ENCODE peak calls at places on chromosomes 3 and 15, in four cellular contexts. One of them, this sample, is unnamed.

GRCh38 chr3:70620956-70621355 is 308.5 kb upstream of the MDFIC2 start:
- DNase-seq in H9: no peak
- DNase-seq in mesendoderm: no peak
- DNase-seq in H1: no peak
- DNase-seq in this sample: no peak

GRCh38 chr3:170563712-170564423 is 22.0 kb downstream of the SLC7A14 start:
- DNase-seq in mesendoderm: no peak
- DNase-seq in H9: no peak
- DNase-seq in H1: no peak
- DNase-seq in this sample: peak; percentile 82

GRCh38 chr3:5784656-5785055 is 597.1 kb downstream of the EDEM1 start:
- DNase-seq in H1: no peak
- DNase-seq in mesendoderm: no peak
- DNase-seq in H9: no peak
- DNase-seq in this sample: no peak

GRCh38 chr3:53328750-53329149 is 18.6 kb downstream of the DCP1A start:
- DNase-seq in mesendoderm: peak; percentile 49
- DNase-seq in H9: no peak
- DNase-seq in H1: no peak
- DNase-seq in this sample: peak; percentile 69

GRCh38 chr15:100278596-100279380 is 63.0 kb downstream of the ADAMTS17 start:
- DNase-seq in H9: no peak
- DNase-seq in mesendoderm: no peak
- DNase-seq in H1: no peak
- DNase-seq in this sample: no peak

GRCh38 chr3:45182915-45183881 is 37.0 kb upstream of the CDCP1 start:
- DNase-seq in H1: no peak
- DNase-seq in mesendoderm: peak; percentile 83
- DNase-seq in H9: peak; percentile 63
- DNase-seq in this sample: peak; percentile 54

GRCh38 chr3:49124991-49125670 is 4.5 kb upstream of the USP19 start:
- DNase-seq in H9: no peak
- DNase-seq in mesendoderm: peak; percentile 13
- DNase-seq in H1: no peak
- DNase-seq in this sample: peak; percentile 59

GRCh38 chr3:179175358-179175757 is 27.2 kb downstream of the PIK3CA start:
- DNase-seq in mesendoderm: no peak
- DNase-seq in H1: no peak
- DNase-seq in H9: no peak
- DNase-seq in this sample: peak; percentile 5

GRCh38 chr3:106030620-106030945 is 161.8 kb upstream of the CBLB start:
- DNase-seq in H1: no peak
- DNase-seq in mesendoderm: no peak
- DNase-seq in H9: no peak
- DNase-seq in this sample: peak; percentile 71

GRCh38 chr15:83365370-83365938 is 81.0 kb upstream of the BNC1 start:
- DNase-seq in H9: peak; percentile 51
- DNase-seq in H1: no peak
- DNase-seq in mesendoderm: peak; percentile 48
- DNase-seq in this sample: peak; percentile 20

GRCh38 chr15:67421105-67421504 is 99.8 kb upstream of the C15orf61 start:
- DNase-seq in H9: no peak
- DNase-seq in mesendoderm: no peak
- DNase-seq in H1: no peak
- DNase-seq in this sample: no peak

GRCh38 chr15:41494190-41494921 is 682 bp downstream of the ITPKA start:
- DNase-seq in H1: no peak
- DNase-seq in H9: peak; percentile 76
- DNase-seq in mesendoderm: peak; percentile 70
- DNase-seq in this sample: no peak

GRCh38 chr3:12197475-12197874 is 38.8 kb upstream of the TIMP4 start:
- DNase-seq in H9: no peak
- DNase-seq in mesendoderm: no peak
- DNase-seq in H1: no peak
- DNase-seq in this sample: no peak

GRCh38 chr3:120823156-120823555 is 80.6 kb downstream of the GTF2E1 start:
- DNase-seq in mesendoderm: no peak
- DNase-seq in H1: no peak
- DNase-seq in H9: no peak
- DNase-seq in this sample: peak; percentile 1

GRCh38 chr15:64530472-64530871 is 70.1 kb downstream of the ZNF609 start:
- DNase-seq in mesendoderm: no peak
- DNase-seq in H9: no peak
- DNase-seq in H1: no peak
- DNase-seq in this sample: no peak

GRCh38 chr15:64532921-64533320 is 72.5 kb downstream of the ZNF609 start:
- DNase-seq in H9: no peak
- DNase-seq in mesendoderm: no peak
- DNase-seq in H1: no peak
- DNase-seq in this sample: no peak

GRCh38 chr15:64535460-64536243 is 75.3 kb downstream of the ZNF609 start:
- DNase-seq in H1: no peak
- DNase-seq in mesendoderm: no peak
- DNase-seq in H9: no peak
- DNase-seq in this sample: no peak

GRCh38 chr15:64528871-64529270 is 68.5 kb downstream of the ZNF609 start:
- DNase-seq in mesendoderm: no peak
- DNase-seq in H1: no peak
- DNase-seq in H9: no peak
- DNase-seq in this sample: no peak

DNA sequence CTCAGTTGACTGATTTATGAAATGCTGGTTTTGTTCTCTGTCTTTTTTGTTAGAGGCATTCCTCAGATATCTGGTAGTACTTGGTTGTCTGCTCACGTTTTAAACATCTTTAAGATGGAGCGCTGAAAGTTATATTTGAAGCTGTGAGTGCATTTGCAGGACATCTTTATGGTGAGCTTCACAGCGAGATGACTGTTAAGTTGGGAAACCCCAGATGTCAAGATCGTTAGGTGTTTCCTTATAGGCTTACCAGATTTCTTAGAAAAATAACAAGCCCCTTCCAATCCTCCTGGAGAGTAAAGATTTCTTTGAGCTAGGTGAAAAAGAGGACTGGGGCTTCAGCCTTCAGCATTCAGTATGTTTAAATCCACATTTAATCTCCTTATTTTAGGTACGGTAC is 72.1 kb downstream of the ZNF609 start:
- DNase-seq in mesendoderm: no peak
- DNase-seq in H1: no peak
- DNase-seq in H9: no peak
- DNase-seq in this sample: no peak
- H4K5ac ChIP-seq in mesendoderm: no peak overlapping the region
- H4K5ac ChIP-seq in H1: no peak overlapping the region
- H4K5ac ChIP-seq in H9: no peak overlapping the region
- H4K5ac ChIP-seq in this sample: no peak overlapping the region

DNA sequence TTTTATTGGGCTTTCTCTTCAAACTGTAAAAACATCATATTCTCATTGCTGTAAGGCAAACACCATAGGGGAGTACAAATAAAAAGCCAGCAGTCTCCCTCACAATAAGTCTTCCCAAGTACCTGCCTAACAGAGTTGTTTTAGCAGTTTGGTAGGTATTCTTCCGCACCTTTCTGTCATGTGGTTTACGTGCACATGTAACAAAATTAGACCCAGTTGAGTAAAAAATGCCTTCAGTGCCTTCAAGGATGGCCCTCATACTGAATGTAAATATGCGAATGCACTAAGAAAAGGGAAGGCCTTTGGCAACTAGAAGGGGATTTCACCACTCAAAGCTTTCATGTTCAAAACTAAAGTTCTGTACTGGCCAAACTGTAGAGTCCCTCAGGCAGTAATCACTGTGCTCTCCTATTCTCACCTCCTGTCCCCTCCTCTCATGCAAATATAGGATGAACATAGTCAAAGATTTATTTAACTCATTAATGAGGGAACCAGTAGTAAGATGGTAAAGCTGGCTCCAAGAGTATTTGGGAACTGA is 26.4 kb downstream of the USP3 start:
- DNase-seq in H9: no peak
- DNase-seq in H1: no peak
- DNase-seq in mesendoderm: no peak
- DNase-seq in this sample: no peak
- H4K5ac ChIP-seq in H9: no peak overlapping the region
- H4K5ac ChIP-seq in H1: no peak overlapping the region
- H4K5ac ChIP-seq in mesendoderm: no peak overlapping the region
- H4K5ac ChIP-seq in this sample: no peak overlapping the region

DNA sequence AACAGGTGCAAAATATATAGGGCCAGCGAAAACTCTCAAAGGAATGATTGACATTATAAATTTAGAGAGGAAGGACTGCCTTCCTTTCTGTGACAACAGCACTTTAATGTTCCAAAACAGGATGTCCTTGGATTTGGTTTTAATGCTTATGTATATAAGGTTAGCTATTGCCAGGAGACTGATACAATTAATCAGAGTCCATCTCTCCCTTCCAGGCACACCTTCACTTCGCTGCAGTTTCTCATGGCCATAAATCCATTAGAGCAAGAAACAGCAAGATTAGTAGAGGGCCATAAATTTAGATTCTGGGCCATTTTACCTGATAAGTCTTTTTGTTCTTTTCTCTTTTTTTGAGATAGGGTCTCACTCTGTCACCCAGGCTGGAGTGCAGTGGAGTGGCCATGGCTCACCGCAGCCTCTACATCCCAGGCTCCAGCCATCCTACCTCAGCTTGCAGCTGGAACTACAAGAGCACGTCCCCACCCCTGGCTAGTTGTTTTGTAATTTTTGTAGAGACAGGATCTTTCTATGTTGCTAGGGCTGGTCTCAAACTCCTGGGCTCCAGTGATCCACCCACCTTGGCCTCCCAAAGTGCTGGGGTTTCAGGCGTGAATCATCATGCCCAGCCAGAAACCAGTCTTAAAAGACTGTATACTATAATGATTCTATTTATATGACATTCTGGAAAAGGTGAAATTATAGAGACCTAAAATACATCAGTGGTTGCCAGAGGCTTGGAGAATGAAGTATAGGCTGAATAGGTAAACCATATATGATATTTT is 15.7 kb upstream of the TFRC start:
- DNase-seq in H9: no peak
- DNase-seq in H1: no peak
- DNase-seq in mesendoderm: no peak
- DNase-seq in this sample: no peak
- H4K5ac ChIP-seq in H9: no peak overlapping the region
- H4K5ac ChIP-seq in H1: no peak overlapping the region
- H4K5ac ChIP-seq in mesendoderm: no peak overlapping the region
- H4K5ac ChIP-seq in this sample: no peak overlapping the region

DNA sequence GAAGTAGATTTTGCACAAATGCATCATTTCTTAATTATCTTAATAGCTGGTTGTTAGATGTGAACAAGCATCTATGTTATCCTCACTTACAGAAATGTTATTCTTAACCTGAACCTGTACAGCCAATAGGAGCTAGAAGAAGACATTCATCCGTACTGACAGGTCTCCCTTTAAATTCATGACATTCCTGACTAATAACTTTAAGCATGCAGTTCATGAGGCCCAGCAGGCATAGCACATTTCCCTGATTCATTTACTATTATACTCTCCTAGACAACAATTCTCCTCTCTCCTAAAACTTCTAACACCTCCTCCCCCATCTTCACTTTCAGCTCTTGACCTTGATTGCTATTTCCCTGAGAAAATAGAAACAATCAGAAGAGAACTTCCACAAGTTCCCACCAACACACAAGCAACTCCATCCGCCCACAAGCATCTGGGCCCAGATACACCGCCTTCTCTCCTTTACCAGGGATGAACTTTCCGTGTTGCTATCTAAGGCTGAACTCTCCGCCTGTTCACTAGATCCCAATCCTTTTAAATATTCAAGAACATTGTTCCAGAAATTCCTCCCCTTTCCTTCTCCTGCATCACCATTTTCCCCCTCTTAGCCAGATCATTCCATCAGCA is 62.9 kb upstream of the SPRED1 start:
- DNase-seq in mesendoderm: peak; percentile 53
- DNase-seq in H9: no peak
- DNase-seq in H1: no peak
- DNase-seq in this sample: no peak
- H4K5ac ChIP-seq in mesendoderm: no peak overlapping the region
- H4K5ac ChIP-seq in H9: no peak overlapping the region
- H4K5ac ChIP-seq in H1: no peak overlapping the region
- H4K5ac ChIP-seq in this sample: no peak overlapping the region

GRCh38 chr3:107978116-107979057 is 112.4 kb downstream of the CD47 start:
- DNase-seq in mesendoderm: no peak
- DNase-seq in H9: no peak
- DNase-seq in H1: no peak
- DNase-seq in this sample: no peak

GRCh38 chr3:107975529-107976203 is 115.2 kb downstream of the CD47 start:
- DNase-seq in H9: no peak
- DNase-seq in H1: no peak
- DNase-seq in mesendoderm: no peak
- DNase-seq in this sample: no peak

GRCh38 chr3:107979538-107979937 is 111.3 kb downstream of the CD47 start:
- DNase-seq in mesendoderm: no peak
- DNase-seq in H1: no peak
- DNase-seq in H9: no peak
- DNase-seq in this sample: no peak

GRCh38 chr3:107976204-107976775 is 114.5 kb downstream of the CD47 start:
- DNase-seq in H9: no peak
- DNase-seq in mesendoderm: no peak
- DNase-seq in H1: no peak
- DNase-seq in this sample: no peak

GRCh38 chr3:107977571-107977970 is 113.3 kb downstream of the CD47 start:
- DNase-seq in H9: no peak
- DNase-seq in mesendoderm: no peak
- DNase-seq in H1: no peak
- DNase-seq in this sample: no peak
- H4K5ac ChIP-seq in H9: no peak overlapping the region
- H4K5ac ChIP-seq in mesendoderm: no peak overlapping the region
- H4K5ac ChIP-seq in H1: no peak overlapping the region
- H4K5ac ChIP-seq in this sample: no peak overlapping the region

GRCh38 chr3:186369217-186369616 is 7.2 kb upstream of the DGKG start:
- DNase-seq in H1: no peak
- DNase-seq in H9: no peak
- DNase-seq in mesendoderm: no peak
- DNase-seq in this sample: no peak
- H4K5ac ChIP-seq in H1: no peak overlapping the region
- H4K5ac ChIP-seq in H9: no peak overlapping the region
- H4K5ac ChIP-seq in mesendoderm: no peak overlapping the region
- H4K5ac ChIP-seq in this sample: no peak overlapping the region

GRCh38 chr3:16788440-16789057 is 96.2 kb upstream of the PLCL2 start:
- DNase-seq in H9: no peak
- DNase-seq in H1: no peak
- DNase-seq in mesendoderm: peak; percentile 55
- DNase-seq in this sample: no peak
- H4K5ac ChIP-seq in H9: no peak overlapping the region
- H4K5ac ChIP-seq in H1: no peak overlapping the region
- H4K5ac ChIP-seq in mesendoderm: no peak overlapping the region
- H4K5ac ChIP-seq in this sample: no peak overlapping the region

DNA sequence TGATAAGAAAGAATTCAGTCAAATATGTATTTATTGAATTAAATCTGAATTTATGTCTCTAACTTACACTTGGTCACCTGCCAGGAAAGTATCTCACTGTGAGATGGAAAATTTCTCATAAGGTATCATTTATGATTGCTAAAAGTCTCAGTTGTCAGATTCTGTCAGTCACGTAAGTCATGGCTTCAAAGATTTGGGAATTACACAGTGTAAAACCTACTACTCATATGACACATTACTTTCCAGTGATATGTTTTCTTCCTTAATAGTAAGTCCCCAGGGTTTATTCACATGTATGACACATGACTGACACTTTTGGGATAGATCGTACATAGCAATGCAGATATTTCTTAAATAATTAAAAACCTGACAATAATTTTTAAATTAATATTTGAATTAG is 792.2 kb downstream of the PLOD2 start:
- DNase-seq in mesendoderm: no peak
- DNase-seq in H1: no peak
- DNase-seq in H9: no peak
- DNase-seq in this sample: no peak
- H4K5ac ChIP-seq in mesendoderm: no peak overlapping the region
- H4K5ac ChIP-seq in H1: no peak overlapping the region
- H4K5ac ChIP-seq in H9: no peak overlapping the region
- H4K5ac ChIP-seq in this sample: no peak overlapping the region

GRCh38 chr3:129553771-129554170 is 10.8 kb downstream of the H1-8 start:
- DNase-seq in mesendoderm: no peak
- DNase-seq in H1: no peak
- DNase-seq in H9: no peak
- DNase-seq in this sample: no peak
- H4K5ac ChIP-seq in mesendoderm: no peak overlapping the region
- H4K5ac ChIP-seq in H1: no peak overlapping the region
- H4K5ac ChIP-seq in H9: no peak overlapping the region
- H4K5ac ChIP-seq in this sample: no peak overlapping the region

This sample was measured in IMR-90.